ENCODE peak calls at places on chromosome 5, in six cellular contexts. A, I, O, F, B and L are unnamed samples.

GRCh38 chr5:115601709-115602584 is at the start of gene TICAM2:
- DNase-seq in A (peak), I (peak), O (peak), F (no peak), B (peak), L (peak)

GRCh38 chr5:469752-470483 is 26.9 kb downstream of the EXOC3 start:
- DNase-seq in A (no peak), I (no peak), O (no peak), F (no peak), B (no peak), L (no peak)

GRCh38 chr5:78964889-78965288 is 20.2 kb downstream of the ARSB start:
- DNase-seq in A (peak), I (peak), O (peak), F (no peak), B (no peak), L (no peak)

GRCh38 chr5:147552897-147553296 is 43.0 kb upstream of the DPYSL3 start:
- DNase-seq in A (no peak), I (no peak), O (no peak), F (no peak), B (no peak), L (no peak)

GRCh38 chr5:158463971-158464370 is 605.0 kb upstream of the CLINT1 start:
- DNase-seq in A (peak), I (no peak), O (no peak), F (no peak), B (no peak), L (no peak)

GRCh38 chr5:21806943-21807342 is 1046.2 kb downstream of the CDH12 start:
- DNase-seq in A (peak), I (no peak), O (peak), F (no peak), B (no peak), L (no peak)

GRCh38 chr5:1757511-1757910 is 42.1 kb downstream of the MRPL36 start:
- DNase-seq in A (no peak), I (no peak), O (no peak), F (no peak), B (no peak), L (peak)

GRCh38 chr5:83947763-83948162 is 227.1 kb upstream of the HAPLN1 start:
- DNase-seq in A (no peak), I (no peak), O (no peak), F (no peak), B (no peak), L (no peak)

GRCh38 chr5:80668016-80668969 is 13.5 kb upstream of the DHFR start:
- DNase-seq in A (no peak), I (no peak), O (no peak), F (no peak), B (no peak), L (peak)

GRCh38 chr5:174799146-174799545 is 74.8 kb downstream of the MSX2 start:
- DNase-seq in A (no peak), I (no peak), O (no peak), F (no peak), B (no peak), L (no peak)

GRCh38 chr5:40634154-40634553 is 45.6 kb upstream of the PTGER4 start:
- DNase-seq in A (no peak), I (no peak), O (no peak), F (no peak), B (no peak), L (no peak)

GRCh38 chr5:589588-589987 is 22.6 kb upstream of the CEP72 start:
- DNase-seq in A (no peak), I (no peak), O (no peak), F (no peak), B (no peak), L (no peak)

GRCh38 chr5:80275347-80275746 is 19.5 kb upstream of the SERINC5 start:
- DNase-seq in A (peak), I (no peak), O (peak), F (no peak), B (no peak), L (peak)

GRCh38 chr5:77103457-77103856 is 16.4 kb upstream of the ZBED3 start:
- DNase-seq in A (no peak), I (no peak), O (no peak), F (no peak), B (no peak), L (no peak)

GRCh38 chr5:168962323-168962722 is 338.6 kb downstream of the SLIT3 start:
- DNase-seq in A (no peak), I (no peak), O (no peak), F (no peak), B (no peak), L (no peak)

GRCh38 chr5:131171276-131171815 is 602 bp downstream of the LYRM7 start:
- DNase-seq in A (no peak), I (no peak), O (no peak), F (no peak), B (no peak), L (no peak)

GRCh38 chr5:149153751-149154610 is 12.7 kb downstream of the ABLIM3 start:
- DNase-seq in A (peak), I (no peak), O (peak), F (no peak), B (no peak), L (no peak)

GRCh38 chr5:153517105-153517700 is 26.7 kb downstream of the GRIA1 start:
- DNase-seq in A (no peak), I (no peak), O (no peak), F (no peak), B (no peak), L (peak)

GRCh38 chr5:79971156-79971555 is 19.9 kb downstream of the MTX3 start:
- DNase-seq in A (peak), I (no peak), O (no peak), F (no peak), B (no peak), L (no peak)

GRCh38 chr5:63697811-63698210 is 264.4 kb downstream of the HTR1A start:
- DNase-seq in A (no peak), I (no peak), O (no peak), F (no peak), B (no peak), L (no peak)

GRCh38 chr5:81006955-81007636 is 46.9 kb downstream of the RASGRF2 start:
- DNase-seq in A (no peak), I (no peak), O (no peak), F (no peak), B (no peak), L (no peak)

GRCh38 chr5:151950681-151951080 is 26.0 kb upstream of the GLRA1 start:
- DNase-seq in A (no peak), I (no peak), O (no peak), F (no peak), B (no peak), L (no peak)

GRCh38 chr5:115932991-115933390 is 29.3 kb upstream of the LVRN start:
- DNase-seq in A (peak), I (no peak), O (peak), F (no peak), B (peak), L (no peak)

GRCh38 chr5:33073856-33074255 is 362.7 kb downstream of the NPR3 start:
- DNase-seq in A (peak), I (no peak), O (peak), F (no peak), B (peak), L (no peak)

GRCh38 chr5:105680858-105681257 is 1989.9 kb downstream of the EFNA5 start:
- DNase-seq in A (no peak), I (no peak), O (no peak), F (no peak), B (no peak), L (no peak)

GRCh38 chr5:36877667-36878420 is 1.3 kb downstream of the NIPBL start:
- DNase-seq in A (peak), I (no peak), O (peak), F (no peak), B (no peak), L (no peak)

GRCh38 chr5:16418471-16418922 is 47.1 kb downstream of the ZNF622 start:
- DNase-seq in A (no peak), I (no peak), O (no peak), F (no peak), B (no peak), L (no peak)

GRCh38 chr5:168869615-168870227 is 290.6 kb upstream of the PANK3 start:
- DNase-seq in A (no peak), I (no peak), O (no peak), F (no peak), B (peak), L (no peak)

GRCh38 chr5:40991168-40991980 is 79.8 kb downstream of the MROH2B start:
- DNase-seq in A (peak), I (no peak), O (peak), F (no peak), B (peak), L (no peak)

GRCh38 chr5:113172231-113172826 is 195.7 kb downstream of the DCP2 start:
- DNase-seq in A (no peak), I (no peak), O (no peak), F (no peak), B (no peak), L (no peak)

GRCh38 chr5:143464723-143465490 is 61.4 kb upstream of the NR3C1 start:
- DNase-seq in A (no peak), I (no peak), O (no peak), F (no peak), B (no peak), L (no peak)

GRCh38 chr5:106875591-106876297 is 795.0 kb downstream of the EFNA5 start:
- DNase-seq in A (peak), I (no peak), O (peak), F (peak), B (peak), L (peak)

GRCh38 chr5:134242146-134242545 is 16.3 kb upstream of the PPP2CA start:
- DNase-seq in A (peak), I (no peak), O (peak), F (no peak), B (no peak), L (no peak)

GRCh38 chr5:142320427-142320732 is 4.4 kb downstream of the SPRY4 start:
- DNase-seq in A (no peak), I (no peak), O (peak), F (no peak), B (no peak), L (no peak)

GRCh38 chr5:39933061-39933460 is 508.3 kb upstream of the DAB2 start:
- DNase-seq in A (no peak), I (no peak), O (no peak), F (no peak), B (no peak), L (no peak)

GRCh38 chr5:141637266-141637692 is 482 bp downstream of the RELL2 start:
- DNase-seq in A (no peak), I (peak), O (no peak), F (no peak), B (peak), L (no peak)

DNA sequence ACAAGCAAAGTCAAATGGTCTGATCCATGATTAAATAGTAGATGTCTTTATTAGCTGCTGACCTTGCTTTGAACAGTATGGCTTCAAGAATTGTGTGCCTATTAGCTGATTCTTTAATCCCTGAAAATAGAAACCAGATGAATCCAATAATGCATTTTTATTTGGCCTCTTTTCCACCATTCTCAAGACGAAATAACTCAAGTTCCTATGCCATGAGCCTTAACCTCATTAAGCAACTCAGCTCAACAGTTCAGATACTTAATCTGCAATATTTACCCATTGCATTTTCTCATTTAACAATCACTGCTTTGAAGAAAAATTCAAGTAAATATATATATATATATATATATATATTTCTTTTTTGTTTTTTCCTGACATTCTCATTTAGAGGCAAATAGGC is 588.6 kb upstream of the MEF2C start:
- DNase-seq in A (no peak), I (no peak), O (no peak), F (no peak), B (no peak), L (no peak)
- H4K91ac ChIP-seq in A (no peak), I (no peak), O (no peak), F (no peak), B (no peak), L (no peak)

GRCh38 chr5:14840624-14841023 is 31.0 kb downstream of the ANKH start:
- DNase-seq in A (no peak), I (no peak), O (no peak), F (no peak), B (no peak), L (no peak)
- H4K91ac ChIP-seq in A (no peak), I (no peak), O (no peak), F (no peak), B (no peak), L (no peak)

GRCh38 chr5:74384851-74385250 is 255.7 kb downstream of the ENC1 start:
- DNase-seq in A (no peak), I (no peak), O (no peak), F (no peak), B (no peak), L (no peak)
- H4K91ac ChIP-seq in A (no peak), I (no peak), O (no peak), F (no peak), B (no peak), L (no peak)

DNA sequence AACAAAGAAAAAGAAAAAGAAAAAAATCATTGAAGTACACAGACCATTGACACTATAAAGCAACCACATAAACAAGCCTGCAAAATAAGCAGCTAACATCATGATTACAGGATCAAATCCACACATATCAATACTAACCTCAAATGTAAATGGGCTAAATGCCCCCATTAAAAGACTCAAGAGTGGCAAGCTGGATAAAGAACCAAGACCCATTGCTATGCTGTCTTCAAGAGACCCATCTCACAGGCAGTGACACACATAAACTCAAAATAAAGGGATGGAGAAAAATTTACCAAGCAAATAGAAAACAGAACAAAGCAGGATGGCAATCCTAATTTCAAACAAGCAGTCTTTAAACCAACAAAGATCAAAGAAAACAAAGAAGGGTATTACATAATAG is 15.7 kb upstream of the FBN2 start:
- DNase-seq in A (no peak), I (no peak), O (no peak), F (no peak), B (no peak), L (no peak)
- H4K91ac ChIP-seq in A (no peak), I (no peak), O (no peak), F (no peak), B (no peak), L (no peak)

DNA sequence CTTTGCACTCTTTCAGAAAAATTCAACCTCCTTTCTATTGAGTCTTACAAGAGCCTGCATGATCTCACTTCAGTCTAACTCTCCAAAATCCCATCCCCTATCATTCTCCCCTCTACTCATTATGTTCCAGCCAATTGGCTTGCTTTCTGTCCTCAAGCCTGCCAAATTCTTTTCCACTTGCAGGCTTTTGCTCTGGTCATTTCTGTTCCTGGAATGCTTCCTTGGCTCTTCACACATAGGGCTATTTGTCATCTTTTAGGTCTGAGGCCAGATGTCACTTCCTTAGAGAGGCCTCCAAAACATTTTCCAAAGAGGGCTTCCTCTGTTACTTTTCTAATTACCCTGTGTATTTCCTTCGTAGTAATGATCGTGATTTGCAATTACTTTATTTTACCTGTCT is 11.8 kb upstream of the CHD1 start:
- DNase-seq in A (peak), I (no peak), O (peak), F (no peak), B (no peak), L (no peak)
- H4K91ac ChIP-seq in A (no peak), I (no peak), O (no peak), F (no peak), B (no peak), L (no peak)

DNA sequence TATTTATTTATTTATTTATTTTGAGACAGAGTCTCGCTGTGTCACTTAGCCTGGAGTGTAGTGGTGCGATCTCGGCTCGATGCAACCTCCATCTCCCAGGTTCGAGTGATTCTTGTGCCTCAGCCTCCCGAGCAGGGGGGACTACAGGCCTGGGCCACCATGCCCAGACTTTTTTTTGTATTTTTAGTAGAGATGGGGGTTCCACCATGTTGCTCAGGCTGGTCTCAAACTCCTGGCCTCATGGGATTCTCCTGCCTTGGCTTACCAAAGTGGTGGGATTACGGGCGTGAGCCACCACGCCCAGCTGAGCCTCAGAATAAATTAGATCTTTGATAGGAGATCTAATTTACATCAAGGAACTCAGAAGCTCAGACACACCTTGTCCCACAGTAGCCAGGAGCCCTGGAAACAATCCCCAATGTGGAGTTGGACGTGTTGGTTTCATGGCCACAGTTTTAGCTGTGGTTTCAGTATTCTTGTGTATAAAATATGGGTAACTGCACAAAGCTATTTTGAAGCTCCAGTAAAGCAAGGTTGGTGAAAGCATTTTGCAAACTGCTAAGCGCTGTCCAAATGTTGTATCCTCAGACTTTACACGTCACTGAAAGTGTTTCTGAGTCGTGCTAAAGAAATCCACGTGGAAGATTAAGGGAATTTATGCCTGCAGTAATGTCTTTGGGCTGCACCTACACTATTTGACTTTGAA is 3.0 kb upstream of the HNRNPAB start:
- DNase-seq in A (peak), I (no peak), O (peak), F (no peak), B (no peak), L (no peak)
- H4K91ac ChIP-seq in A (no peak), I (peak), O (no peak), F (no peak), B (no peak), L (no peak)